ENCODE peak calls at places on chromosomes 7 and 10, in eight cellular contexts. R, F, O, T, P, X, I and D are unnamed samples.

GRCh38 chr7:64541438-64542359 is 21.2 kb downstream of the ZNF680 start:
- DNase-seq in X (no peak), F (peak), T (peak), I (no peak), P (peak), R (peak), O (no peak), D (no peak)

GRCh38 chr10:77195101-77195500 is 442.5 kb downstream of the KCNMA1 start:
- DNase-seq in T (no peak), F (no peak), P (peak), R (peak), I (no peak), X (no peak), O (no peak), D (peak)

GRCh38 chr7:53350241-53350640 is 314.8 kb downstream of the POM121L12 start:
- DNase-seq in O (peak), P (no peak), X (no peak), F (no peak), T (no peak), I (peak), R (no peak), D (peak)

GRCh38 chr7:105691029-105691691 is 109.9 kb upstream of the EFCAB10 start:
- DNase-seq in T (no peak), P (peak), X (no peak), R (peak), O (peak), I (no peak), F (no peak), D (no peak)

GRCh38 chr7:66250711-66251110 is 45.6 kb downstream of the TPST1 start:
- DNase-seq in P (peak), X (no peak), I (no peak), T (no peak), F (no peak), O (no peak), R (peak), D (peak)

GRCh38 chr10:84534168-84534567 is 205.8 kb downstream of the CCSER2 start:
- DNase-seq in P (no peak), R (no peak), I (no peak), O (no peak), T (no peak), X (no peak), F (no peak), D (no peak)

GRCh38 chr10:5894873-5895272 is 4.8 kb downstream of the FBH1 start:
- DNase-seq in O (no peak), X (no peak), T (no peak), I (no peak), P (no peak), R (no peak), F (no peak), D (no peak)

GRCh38 chr7:117186218-117186617 is 136.6 kb downstream of the WNT2 start:
- DNase-seq in X (no peak), P (no peak), O (no peak), R (peak), F (no peak), I (no peak), T (no peak), D (no peak)

GRCh38 chr7:155714702-155715101 is 70.2 kb downstream of the RBM33 start:
- DNase-seq in O (no peak), F (no peak), P (no peak), T (no peak), I (no peak), X (no peak), R (no peak), D (no peak)

GRCh38 chr7:110944448-110944847 is 146.5 kb upstream of the LRRN3 start:
- DNase-seq in I (no peak), R (no peak), X (no peak), P (no peak), T (no peak), F (no peak), O (no peak), D (no peak)

GRCh38 chr7:36949711-36950600 is 225.7 kb upstream of the AOAH start:
- DNase-seq in X (no peak), O (no peak), F (no peak), R (no peak), P (peak), I (no peak), T (peak), D (no peak)

GRCh38 chr7:96415293-96415940 is 93.5 kb upstream of the SLC25A13 start:
- DNase-seq in P (no peak), F (no peak), X (peak), T (no peak), O (peak), I (no peak), R (no peak), D (no peak)

GRCh38 chr10:4266387-4267083 is 481.5 kb upstream of the KLF6 start:
- DNase-seq in X (no peak), R (peak), T (peak), I (no peak), F (no peak), P (peak), O (no peak), D (no peak)

GRCh38 chr10:4267084-4267774 is 482.2 kb upstream of the KLF6 start:
- DNase-seq in P (no peak), F (no peak), O (no peak), T (no peak), X (no peak), I (no peak), R (no peak), D (no peak)

GRCh38 chr10:4271193-4271592 is 486.2 kb upstream of the KLF6 start:
- DNase-seq in I (no peak), O (no peak), T (no peak), X (no peak), F (no peak), R (no peak), P (no peak), D (no peak)

GRCh38 chr10:4265964-4266363 is 481.0 kb upstream of the KLF6 start:
- DNase-seq in X (no peak), F (no peak), R (no peak), P (no peak), T (no peak), O (no peak), I (no peak), D (no peak)

GRCh38 chr10:4270116-4270515 is 485.1 kb upstream of the KLF6 start:
- DNase-seq in X (no peak), T (no peak), R (peak), P (peak), F (no peak), I (no peak), O (no peak), D (no peak)
- H3K27ac ChIP-seq in X (no peak), T (no peak), R (no peak), P (peak), F (no peak), I (no peak), O (no peak), D (no peak)

GRCh38 chr7:15515201-15515777 is 46.5 kb downstream of the AGMO start:
- DNase-seq in R (peak), O (no peak), X (no peak), I (no peak), T (no peak), F (no peak), P (peak), D (no peak)
- H3K27ac ChIP-seq in R (no peak), O (no peak), X (no peak), I (no peak), T (peak), F (no peak), P (no peak), D (no peak)

DNA sequence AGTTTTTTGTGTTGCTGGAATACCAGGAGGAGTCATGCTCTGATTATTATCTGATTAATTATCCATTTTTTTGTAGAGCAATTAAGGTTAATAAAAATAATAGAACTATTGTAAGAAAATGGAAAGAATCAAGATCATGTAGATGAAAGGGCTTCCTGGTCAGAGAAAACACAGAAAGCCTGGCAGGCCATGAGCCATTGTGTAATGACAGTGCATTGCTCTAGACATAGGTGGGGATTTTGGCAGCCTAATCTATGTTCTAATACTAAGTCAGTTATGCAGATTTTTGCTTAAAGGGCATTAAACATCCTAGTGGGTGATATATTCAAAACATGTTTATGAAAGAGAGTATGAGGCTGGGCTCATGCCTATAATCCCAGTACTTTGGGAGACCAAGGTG is 198.2 kb downstream of the PPP1R9A start:
- DNase-seq in P (no peak), X (no peak), R (no peak), O (no peak), I (no peak), F (no peak), T (no peak), D (no peak)
- H3K27ac ChIP-seq in P (no peak), X (peak), R (no peak), O (no peak), I (peak), F (no peak), T (no peak), D (no peak)

DNA sequence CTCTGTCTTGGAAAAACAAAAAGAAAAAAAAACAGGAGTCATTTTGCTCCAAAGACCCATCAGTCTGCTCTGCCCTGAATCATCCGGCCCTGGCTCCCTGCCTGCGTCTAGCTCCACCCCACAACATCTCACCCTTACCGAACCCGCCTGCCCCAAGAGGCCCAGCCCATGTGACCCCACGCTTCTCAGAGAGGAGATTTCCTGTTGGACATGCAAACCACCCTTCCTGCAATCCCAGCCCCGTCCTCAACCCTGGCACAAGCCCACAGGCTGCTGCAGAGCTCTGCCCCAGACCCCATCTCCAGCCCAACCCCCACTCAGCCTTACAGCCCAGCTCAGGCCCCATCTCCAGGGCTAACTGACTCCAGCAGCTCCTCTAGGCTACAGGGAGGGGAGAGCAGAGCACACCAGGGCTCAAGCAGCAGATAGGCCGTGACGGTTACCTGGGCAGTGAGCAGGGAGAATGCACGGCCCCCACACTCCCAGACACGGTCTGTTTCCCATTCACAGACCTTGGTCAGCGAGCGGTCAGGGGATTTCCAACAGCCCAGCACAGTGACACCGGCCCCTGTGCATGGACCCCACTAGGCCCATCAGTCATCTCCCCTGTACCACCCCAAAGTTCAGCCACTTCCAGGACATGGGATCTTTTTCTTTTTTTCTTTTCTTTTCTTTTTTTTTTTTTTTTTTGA is 69.9 kb upstream of the GTF2I start:
- DNase-seq in T (peak), O (peak), R (peak), I (peak), X (no peak), P (peak), F (peak), D (peak)
- H3K27ac ChIP-seq in T (peak), O (no peak), R (peak), I (peak), X (peak), P (peak), F (no peak), D (peak)

GRCh38 chr7:47786557-47787248 is 161.6 kb downstream of the PKD1L1 start:
- DNase-seq in R (peak), O (peak), T (peak), I (no peak), P (peak), F (peak), X (no peak), D (peak)

GRCh38 chr7:47782792-47783191 is 165.5 kb downstream of the PKD1L1 start:
- DNase-seq in O (no peak), R (no peak), F (no peak), T (no peak), I (no peak), X (no peak), P (no peak), D (no peak)

GRCh38 chr7:47785923-47786556 is 162.2 kb downstream of the PKD1L1 start:
- DNase-seq in F (no peak), R (no peak), P (peak), T (no peak), O (no peak), X (no peak), I (no peak), D (no peak)

GRCh38 chr7:47782022-47782421 is 166.2 kb downstream of the PKD1L1 start:
- DNase-seq in O (no peak), I (no peak), P (peak), R (peak), T (no peak), X (no peak), F (no peak), D (no peak)

GRCh38 chr7:47783456-47784240 is 164.6 kb downstream of the PKD1L1 start:
- DNase-seq in P (peak), T (no peak), F (no peak), X (no peak), O (no peak), R (peak), I (no peak), D (peak)
- H3K27ac ChIP-seq in P (peak), T (peak), F (peak), X (peak), O (no peak), R (peak), I (no peak), D (peak)

GRCh38 chr10:102508506-102508905 is 4.7 kb downstream of the SUFU start:
- DNase-seq in X (no peak), T (no peak), R (no peak), F (peak), O (no peak), P (no peak), I (peak), D (no peak)
- H3K27ac ChIP-seq in X (no peak), T (no peak), R (no peak), F (no peak), O (no peak), P (no peak), I (peak), D (no peak)

GRCh38 chr10:70886921-70887665 is 1.3 kb downstream of the PCBD1 start:
- DNase-seq in I (no peak), T (no peak), F (no peak), P (peak), O (no peak), R (no peak), X (no peak), D (no peak)
- H3K27ac ChIP-seq in I (peak), T (peak), F (no peak), P (no peak), O (no peak), R (no peak), X (peak), D (peak)

DNA sequence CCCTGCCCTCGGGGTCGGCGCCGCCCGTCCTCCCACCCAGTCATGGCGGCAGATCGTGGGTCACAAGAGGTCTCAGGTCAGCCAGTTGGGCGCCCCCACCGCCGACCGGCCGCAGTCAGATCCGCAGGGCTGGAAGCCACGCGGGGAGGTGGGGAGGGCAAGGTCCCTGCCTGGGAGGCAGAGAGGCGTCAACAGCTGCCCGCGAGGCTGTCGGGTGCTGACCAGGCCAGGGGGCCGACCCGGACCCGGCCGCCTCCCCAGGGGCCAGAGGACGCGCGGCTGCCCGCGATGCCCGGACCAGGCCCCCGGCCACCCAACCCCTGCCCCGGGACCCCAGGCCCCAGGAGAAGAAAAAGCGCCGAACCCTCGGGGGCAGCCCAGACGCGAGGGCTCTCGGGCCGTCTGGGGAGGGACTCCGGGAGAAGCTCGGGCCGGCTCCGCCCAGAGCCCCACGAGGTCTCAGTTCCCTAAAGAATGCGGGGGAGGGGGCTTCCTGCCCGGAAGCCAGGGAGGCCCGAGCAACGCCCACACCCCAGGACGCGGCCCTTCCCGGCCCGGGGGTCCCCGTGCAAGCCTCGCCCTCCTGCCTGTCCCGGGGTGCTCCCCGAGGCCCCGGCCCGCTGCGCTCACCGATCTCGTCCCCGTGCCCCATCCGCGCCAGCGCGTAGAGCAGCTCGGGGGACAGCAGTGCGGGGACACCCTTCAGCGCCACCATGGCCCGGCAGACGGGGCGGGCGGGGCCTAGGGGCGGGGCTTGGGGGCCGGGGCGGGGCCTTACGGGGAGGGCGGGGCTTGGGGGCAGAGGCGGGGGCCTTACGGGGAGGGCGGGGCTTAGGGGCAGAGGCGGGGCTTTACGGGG is at the start of gene FUOM:
- DNase-seq in F (peak), P (peak), I (no peak), O (peak), X (peak), R (peak), T (no peak), D (peak)
- H3K27ac ChIP-seq in F (no peak), P (no peak), I (no peak), O (no peak), X (no peak), R (no peak), T (peak), D (peak)

GRCh38 chr7:46630031-46630430 is 709.0 kb upstream of the IGFBP3 start:
- DNase-seq in T (no peak), I (no peak), F (no peak), X (no peak), O (no peak), R (peak), P (peak), D (no peak)
- H3K27ac ChIP-seq in T (no peak), I (no peak), F (no peak), X (no peak), O (no peak), R (no peak), P (no peak), D (no peak)